ENCODE peak calls at places on chromosomes 2 and 18, in four cellular contexts. I is GM12865, L is fibroblast of pulmonary artery, T is ovary. S is an unnamed sample.

GRCh38 chr2:20196053-20196880 is 28.7 kb downstream of the SDC1 start:
- DNase-seq in I (no peak), L (no peak), T (no peak), S (no peak)

GRCh38 chr2:44560961-44561360 is 199.2 kb downstream of the CAMKMT start:
- DNase-seq in I (no peak), L (peak), T (no peak), S (no peak)

GRCh38 chr2:105712981-105713596 is 31.6 kb upstream of the NCK2 start:
- DNase-seq in I (peak), L (peak), T (no peak), S (no peak)

GRCh38 chr2:69007169-69007568 is 5.8 kb upstream of the ANTXR1 start:
- DNase-seq in I (no peak), L (no peak), T (no peak), S (no peak)

GRCh38 chr2:15246870-15247269 is 314.3 kb downstream of the NBAS start:
- DNase-seq in I (no peak), L (no peak), T (no peak), S (no peak)

GRCh38 chr2:241776336-241777166 is at the start of gene GAL3ST2:
- DNase-seq in I (no peak), L (no peak), T (no peak), S (no peak)

GRCh38 chr2:28674062-28674712 is 77.4 kb upstream of the PPP1CB start:
- DNase-seq in I (no peak), L (peak), T (no peak), S (no peak)

GRCh38 chr2:175399326-175399725 is 217.8 kb upstream of the ATP5MC3 start:
- DNase-seq in I (no peak), L (no peak), T (no peak), S (no peak)

GRCh38 chr2:19124135-19124534 is 234.3 kb downstream of the OSR1 start:
- DNase-seq in I (no peak), L (peak), T (no peak), S (no peak)

GRCh38 chr2:165563468-165564225 is 94.1 kb downstream of the CSRNP3 start:
- DNase-seq in I (peak), L (no peak), T (no peak), S (no peak)

GRCh38 chr2:230949966-230950832 is 25.2 kb upstream of the GPR55 start:
- DNase-seq in I (peak), L (no peak), T (no peak), S (no peak)

GRCh38 chr2:236510049-236510448 is 59.6 kb upstream of the ACKR3 start:
- DNase-seq in I (no peak), L (no peak), T (no peak), S (no peak)

GRCh38 chr2:68734688-68735525 is at the start of gene ARHGAP25:
- DNase-seq in I (peak), L (no peak), T (no peak), S (no peak)

GRCh38 chr2:200617089-200618050 is 31.6 kb downstream of the AOX1 start:
- DNase-seq in I (peak), L (peak), T (no peak), S (no peak)

GRCh38 chr18:77248873-77249582 is 620 bp upstream of the GALR1 start:
- DNase-seq in I (no peak), L (no peak), T (no peak), S (no peak)

GRCh38 chr18:45106331-45106774 is 425.7 kb downstream of the SETBP1 start:
- DNase-seq in I (peak), L (peak), T (no peak), S (no peak)

GRCh38 chr2:28420717-28421116 is 28.1 kb downstream of the FOSL2 start:
- DNase-seq in I (no peak), L (no peak), T (no peak), S (peak)

GRCh38 chr2:239393401-239393940 is 7.3 kb downstream of the HDAC4 start:
- DNase-seq in I (no peak), L (peak), T (peak), S (peak)

GRCh38 chr2:85430780-85431601 is 12.5 kb downstream of the SH2D6 start:
- DNase-seq in I (no peak), L (no peak), T (peak), S (no peak)

GRCh38 chr2:237200462-237200861 is 114.8 kb downstream of the COPS8 start:
- DNase-seq in I (no peak), L (no peak), T (no peak), S (no peak)

GRCh38 chr18:79796531-79797390 is 977 bp upstream of the KCNG2 start:
- DNase-seq in I (no peak), L (peak), T (no peak), S (peak)

GRCh38 chr2:102251042-102251848 is 60.1 kb upstream of the IL1RL1 start:
- DNase-seq in I (peak), L (peak), T (peak), S (peak)

GRCh38 chr2:195830968-195831810 is 174.2 kb downstream of the SLC39A10 start:
- DNase-seq in I (no peak), L (no peak), T (no peak), S (no peak)

GRCh38 chr2:39733070-39733674 is 45.9 kb downstream of the THUMPD2 start:
- DNase-seq in I (no peak), L (no peak), T (no peak), S (no peak)

GRCh38 chr2:225379861-225380260 is 19.6 kb upstream of the NYAP2 start:
- DNase-seq in I (no peak), L (no peak), T (no peak), S (no peak)

GRCh38 chr18:26056291-26056690 is 34.1 kb downstream of the SS18 start:
- DNase-seq in I (no peak), L (peak), T (no peak), S (no peak)

GRCh38 chr2:75053484-75054112 is 95.2 kb downstream of the POLE4 start:
- DNase-seq in I (peak), L (peak), T (no peak), S (no peak)

GRCh38 chr18:50866765-50867164 is 12.2 kb upstream of the ME2 start:
- DNase-seq in I (peak), L (peak), T (no peak), S (no peak)

GRCh38 chr2:171523339-171523931 is 1.2 kb downstream of the CYBRD1 start:
- DNase-seq in I (peak), L (peak), T (no peak), S (peak)

GRCh38 chr2:160630801-160631590 is 137.4 kb upstream of the RBMS1 start:
- DNase-seq in I (no peak), L (no peak), T (no peak), S (peak)
- H3K4me3 ChIP-seq in I (no peak), L (no peak), T (no peak), S (no peak)

GRCh38 chr2:127423476-127423840 is 5.2 kb downstream of the PROC start:
- DNase-seq in I (no peak), L (no peak), T (no peak), S (no peak)
- H3K4me3 ChIP-seq in I (no peak), L (peak), T (no peak), S (no peak)

GRCh38 chr2:216636570-216637450 is 3.6 kb downstream of the IGFBP2 start:
- DNase-seq in I (no peak), L (no peak), T (no peak), S (peak)
- H3K4me3 ChIP-seq in I (no peak), L (no peak), T (no peak), S (peak)

DNA sequence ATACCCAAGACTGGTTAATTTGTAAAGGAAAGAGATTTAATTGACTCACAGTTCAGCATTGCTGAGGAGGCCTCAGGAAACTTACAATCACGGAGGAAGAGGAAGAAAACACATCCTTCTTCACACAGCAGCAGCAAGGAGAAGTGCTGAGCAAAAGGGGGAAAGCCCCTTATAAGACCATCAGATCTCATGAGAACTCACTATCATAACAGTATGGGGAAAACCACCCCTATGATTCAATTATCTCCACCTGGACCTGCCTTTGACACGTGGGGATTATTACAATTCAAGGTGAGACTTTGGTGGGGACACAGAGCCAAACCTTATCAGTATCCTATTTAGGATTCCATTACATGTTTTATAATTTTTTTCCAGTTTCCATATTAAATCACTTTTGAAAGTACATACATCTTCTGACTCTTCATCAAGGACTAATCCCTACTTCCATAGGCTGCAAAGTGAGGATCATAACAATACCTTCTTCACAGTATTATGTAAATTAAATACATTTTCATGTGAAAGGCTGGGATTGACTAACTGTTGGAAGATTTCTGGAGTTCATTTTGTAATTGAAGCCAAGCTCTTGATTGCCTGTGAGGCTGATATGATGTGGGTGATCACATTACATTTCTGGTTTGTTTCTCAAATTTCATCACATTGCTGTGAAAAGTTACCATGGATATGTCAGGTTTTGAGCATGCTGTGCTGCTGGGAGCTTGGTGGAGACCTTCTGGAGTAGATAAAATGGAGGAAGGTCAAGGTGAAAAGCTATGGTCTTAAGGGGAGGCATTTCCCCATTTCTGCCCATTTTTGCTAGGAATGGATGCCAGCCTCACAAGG is 31.7 kb upstream of the CERS6 start:
- DNase-seq in I (peak), L (peak), T (no peak), S (no peak)
- H3K4me3 ChIP-seq in I (no peak), L (no peak), T (no peak), S (no peak)

DNA sequence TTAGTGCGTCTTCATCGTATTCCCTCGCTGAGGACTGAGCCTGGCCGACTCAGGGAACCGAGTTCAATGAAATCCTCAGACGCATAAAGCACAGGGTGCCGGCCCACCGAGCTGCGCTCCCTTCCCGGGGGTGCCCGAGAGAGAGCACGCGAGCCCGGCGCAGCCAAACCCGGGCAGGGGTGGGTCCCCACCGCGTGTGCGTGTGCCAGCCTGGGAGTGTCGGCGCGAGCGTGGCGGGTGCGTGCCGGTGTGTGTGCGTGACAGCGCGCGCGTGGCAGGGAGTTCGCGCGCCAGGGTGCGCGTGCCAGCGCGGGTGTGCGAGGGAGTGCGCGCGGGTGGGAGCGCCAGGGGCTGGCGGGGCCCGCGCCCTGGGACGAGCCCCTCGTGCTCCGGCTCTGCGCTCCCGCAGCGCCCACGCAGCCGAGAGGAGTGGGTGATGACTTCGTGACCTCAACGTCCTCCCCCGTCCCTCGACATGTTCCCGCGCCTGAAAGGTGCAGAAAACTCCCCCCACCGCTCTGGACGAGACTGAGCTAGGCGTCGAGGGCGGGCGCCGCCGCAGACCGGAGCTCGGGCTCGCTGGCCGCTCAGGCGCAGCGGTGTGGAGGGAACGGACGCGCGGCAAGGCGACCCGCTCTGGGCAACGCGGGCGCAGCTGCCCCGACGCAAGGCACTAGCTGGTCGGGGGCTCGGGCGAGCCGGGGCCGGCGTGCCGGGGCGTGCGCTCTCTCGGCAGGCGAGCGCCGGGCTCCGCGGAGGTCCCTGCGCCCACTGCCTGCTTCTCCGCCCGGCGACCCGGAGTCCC is 583.0 kb downstream of the ZEB2 start:
- DNase-seq in I (peak), L (peak), T (peak), S (peak)
- H3K4me3 ChIP-seq in I (peak), L (peak), T (peak), S (peak)

S was measured in aorta.